ENCODE peak calls at places on chromosome 12, in eight cellular contexts. U is fibroblast of mammary gland, H is ovary, M is brain microvascular endothelial cell, T is epithelial cell of esophagus, D is thoracic aorta, S is stomach, E is GM13976. W is an unnamed sample.

GRCh38 chr12:3544296-3544965 is 53.4 kb downstream of the PRMT8 start:
- DNase-seq in E (no peak), S (no peak), M (no peak), T (no peak), D (no peak), H (no peak), U (no peak), W (no peak)

GRCh38 chr12:6941786-6942185 is 1.8 kb upstream of the RNU7-1 start:
- DNase-seq in D (no peak), M (no peak), T (no peak), E (no peak), H (peak), U (no peak), S (no peak), W (no peak)

GRCh38 chr12:121060149-121061001 is 21.3 kb upstream of the OASL start:
- DNase-seq in T (peak), H (peak), M (peak), S (peak), D (no peak), U (peak), E (peak), W (no peak)

GRCh38 chr12:69821441-69822204 is 3.4 kb upstream of the MYRFL start:
- DNase-seq in S (no peak), M (peak), H (no peak), U (peak), T (peak), E (no peak), D (no peak), W (peak)

GRCh38 chr12:68067762-68068376 is 78.6 kb downstream of the IFNG-AS1 start:
- DNase-seq in S (no peak), H (no peak), E (no peak), T (peak), U (peak), M (no peak), D (no peak), W (no peak)

GRCh38 chr12:104516821-104517220 is 60.1 kb downstream of the CHST11 start:
- DNase-seq in U (no peak), H (no peak), E (no peak), M (no peak), S (no peak), T (no peak), D (no peak), W (no peak)

GRCh38 chr12:130084359-130084758 is 77.9 kb upstream of the FZD10 start:
- DNase-seq in S (no peak), M (no peak), H (no peak), D (no peak), U (no peak), T (no peak), E (no peak), W (no peak)

GRCh38 chr12:109510196-109510595 is 32.8 kb downstream of the UBE3B start:
- DNase-seq in M (no peak), S (no peak), E (no peak), U (no peak), H (no peak), D (no peak), T (no peak), W (no peak)

GRCh38 chr12:89645434-89645833 is 63.2 kb downstream of the ATP2B1 start:
- DNase-seq in S (no peak), H (no peak), M (no peak), D (no peak), T (no peak), U (no peak), E (no peak), W (no peak)

GRCh38 chr12:120314220-120314619 is 12.1 kb downstream of the SIRT4 start:
- DNase-seq in D (no peak), H (no peak), M (peak), U (peak), S (no peak), T (no peak), E (no peak), W (no peak)

GRCh38 chr12:128388461-128388921 is 121.5 kb downstream of the TMEM132C start:
- DNase-seq in D (no peak), S (no peak), T (no peak), M (no peak), U (no peak), H (peak), E (no peak), W (no peak)

GRCh38 chr12:123444396-123445026 is 8.0 kb upstream of the RILPL2 start:
- DNase-seq in U (peak), D (no peak), T (peak), M (peak), H (no peak), S (no peak), E (no peak), W (no peak)

GRCh38 chr12:29893002-29893401 is 109.3 kb upstream of the TMTC1 start:
- DNase-seq in M (no peak), E (no peak), S (no peak), D (no peak), T (no peak), H (no peak), U (no peak), W (no peak)

GRCh38 chr12:52069410-52070242 is at the start of gene ATG101:
- DNase-seq in S (peak), U (peak), D (peak), H (peak), M (peak), T (peak), E (peak), W (peak)

GRCh38 chr12:120903382-120903817 is 758 bp downstream of the SPPL3 start:
- DNase-seq in H (peak), D (peak), M (peak), U (peak), E (peak), S (peak), T (peak), W (peak)

GRCh38 chr12:15130521-15130920 is 90.7 kb downstream of the RERG start:
- DNase-seq in T (no peak), E (no peak), H (no peak), S (no peak), U (peak), M (no peak), D (no peak), W (no peak)

GRCh38 chr12:52749827-52750226 is 27.3 kb downstream of the KRT76 start:
- DNase-seq in T (no peak), D (no peak), E (no peak), S (no peak), U (no peak), M (no peak), H (no peak), W (no peak)

GRCh38 chr12:102631274-102631673 is 150.9 kb upstream of the IGF1 start:
- DNase-seq in M (peak), S (no peak), D (no peak), U (peak), T (peak), H (no peak), E (no peak), W (peak)

DNA sequence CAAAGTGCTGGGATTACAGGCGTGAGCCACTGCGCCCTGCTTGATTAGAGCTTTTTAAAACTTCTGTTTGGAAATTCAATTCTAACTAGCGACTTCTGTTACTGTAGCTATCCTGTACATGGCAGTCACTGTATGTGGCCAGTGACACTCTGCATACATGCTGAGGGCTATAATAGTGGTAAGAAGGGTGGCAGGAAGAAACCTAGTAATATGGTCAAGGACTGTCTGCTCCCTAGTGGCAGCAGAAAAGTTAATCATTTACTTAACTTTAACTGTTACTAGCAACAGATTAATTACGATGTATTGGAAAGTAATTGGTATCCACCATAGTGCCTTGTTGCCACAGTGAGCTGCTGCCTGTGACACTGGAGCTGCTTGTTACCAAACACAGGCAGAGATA is 149.0 kb downstream of the KITLG start:
- DNase-seq in H (no peak), U (no peak), S (no peak), T (no peak), E (no peak), M (no peak), D (no peak), W (no peak)
- TF ChIP-seq CTCF in H (no peak), U (no peak), S (no peak), T (no peak), E (no peak), M (no peak), D (no peak), W (no peak)

GRCh38 chr12:27488479-27488878 is 35.5 kb upstream of the PPFIBP1 start:
- DNase-seq in E (no peak), D (no peak), T (no peak), M (no peak), S (no peak), H (no peak), U (no peak), W (no peak)
- TF ChIP-seq CTCF in E (no peak), D (no peak), T (no peak), M (peak), S (no peak), H (no peak), U (no peak), W (no peak)

DNA sequence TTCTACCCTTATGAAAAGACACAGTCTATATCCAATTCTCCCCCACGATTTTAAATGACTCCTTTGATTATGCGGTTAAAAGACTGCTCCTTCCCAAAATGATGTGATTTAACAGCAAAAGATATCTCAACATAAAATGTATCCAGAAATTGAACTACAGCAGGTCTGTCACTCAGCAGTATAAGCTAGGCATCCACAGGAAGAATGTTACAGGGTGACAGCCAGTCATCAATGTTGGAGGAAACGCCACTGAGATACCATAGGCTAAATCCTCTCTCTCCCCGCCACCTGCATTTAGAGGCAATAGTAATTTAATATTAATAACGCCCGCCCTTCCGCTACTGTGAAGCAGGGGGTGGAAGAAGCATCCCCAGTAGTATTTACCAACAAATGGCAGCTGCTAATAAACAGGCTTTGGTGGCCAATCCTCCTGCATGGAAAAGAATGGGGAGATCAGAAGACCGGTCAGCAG is 613 bp downstream of the RECQL start:
- DNase-seq in M (no peak), U (no peak), H (no peak), T (no peak), E (peak), S (no peak), D (no peak), W (no peak)
- TF ChIP-seq CTCF in M (peak), U (no peak), H (no peak), T (no peak), E (no peak), S (no peak), D (no peak), W (no peak)

DNA sequence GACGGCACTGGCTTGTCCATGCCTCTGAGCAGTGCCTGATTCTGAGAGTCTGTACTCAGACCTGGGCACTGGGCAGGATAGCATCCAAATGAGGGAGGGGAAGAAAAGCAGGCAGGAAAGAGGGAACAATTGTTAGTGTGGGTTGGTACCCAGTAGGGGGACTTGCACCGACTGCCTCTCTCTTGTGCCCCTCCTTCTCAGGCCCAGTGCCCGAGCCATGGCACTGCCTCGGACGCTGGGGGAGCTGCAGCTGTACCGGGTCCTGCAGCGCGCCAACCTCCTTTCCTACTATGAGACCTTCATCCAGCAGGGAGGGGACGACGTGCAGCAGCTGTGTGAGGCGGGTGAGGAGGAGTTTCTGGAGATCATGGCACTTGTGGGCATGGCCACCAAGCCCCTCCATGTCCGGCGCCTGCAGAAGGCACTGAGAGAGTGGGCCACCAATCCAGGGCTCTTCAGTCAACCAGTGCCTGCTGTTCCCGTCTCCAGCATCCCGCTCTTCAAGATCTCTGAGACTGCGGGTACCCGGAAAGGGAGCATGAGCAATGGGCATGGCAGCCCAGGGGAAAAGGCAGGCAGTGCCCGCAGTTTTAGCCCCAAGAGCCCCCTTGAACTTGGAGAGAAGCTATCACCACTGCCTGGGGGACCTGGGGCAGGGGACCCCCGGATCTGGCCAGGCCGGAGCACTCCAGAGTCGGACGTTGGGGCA is 2.2 kb downstream of the NAB2 start:
- DNase-seq in S (no peak), D (no peak), M (no peak), E (no peak), U (peak), T (no peak), H (no peak), W (no peak)
- TF ChIP-seq CTCF in S (no peak), D (peak), M (peak), E (no peak), U (peak), T (no peak), H (no peak), W (no peak)

DNA sequence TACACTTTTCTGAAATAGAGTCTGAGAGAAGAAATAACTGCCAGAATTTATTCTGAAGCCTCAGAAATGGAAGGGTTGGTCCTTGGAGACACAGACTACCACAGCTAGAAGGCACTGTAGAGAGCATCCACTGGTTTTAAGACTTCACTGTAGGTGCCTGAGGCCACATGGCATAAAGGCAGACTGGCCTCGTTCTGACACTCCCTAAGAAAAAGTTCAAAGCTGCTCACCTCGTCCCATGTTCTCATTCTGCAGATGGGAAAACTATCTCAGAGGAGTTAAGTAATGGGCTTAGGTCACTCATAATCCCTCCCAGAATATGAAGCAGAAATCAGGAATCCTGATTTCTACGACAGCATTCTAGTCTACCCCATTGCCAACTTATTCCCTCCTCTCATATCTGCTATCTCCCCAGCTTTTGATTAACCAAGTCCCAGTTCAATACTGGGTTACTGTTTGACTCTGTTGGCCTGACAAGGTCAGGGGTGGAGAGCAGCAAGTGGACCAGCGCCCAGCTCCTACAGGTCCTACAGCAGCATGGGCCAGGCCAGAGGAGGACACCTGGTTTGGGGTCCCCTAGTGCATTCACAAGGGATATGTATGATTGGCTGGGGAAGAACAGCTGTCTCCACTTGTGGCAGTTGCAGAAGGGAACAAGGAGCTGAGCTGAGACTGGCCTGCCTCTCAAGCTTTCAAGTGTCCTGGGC is 3.7 kb downstream of the ITGA5 start:
- DNase-seq in E (no peak), M (no peak), S (no peak), U (peak), T (no peak), D (no peak), H (no peak), W (no peak)
- TF ChIP-seq CTCF in E (no peak), M (peak), S (no peak), U (peak), T (no peak), D (no peak), H (no peak), W (no peak)

W was measured in RWPE1.